ENCODE peak calls at places on chromosomes 12 and 14, in six cellular contexts. W is right atrium auricular region, I is right lobe of liver, S is ovary, M is suprapubic skin, T is lung. R is an unnamed sample. For H3K36me3, the result is how much of the 10 kb centered on the place peaks cover.

GRCh38 chr12:44003721-44004120 is 167.8 kb downstream of the TMEM117 start:
- DNase-seq in W (no peak), I (no peak), S (no peak), M (no peak), T (no peak), R (peak)

GRCh38 chr14:61889914-61890351 is 127.7 kb downstream of the SNAPC1 start:
- DNase-seq in W (no peak), I (no peak), S (no peak), M (no peak), T (no peak), R (no peak)

GRCh38 chr12:53071591-53072551 is 7.3 kb downstream of the SPRYD3 start:
- DNase-seq in W (peak), I (no peak), S (peak), M (peak), T (peak), R (no peak)

GRCh38 chr12:94204647-94205247 is 56.4 kb downstream of the PLXNC1 start:
- DNase-seq in W (no peak), I (no peak), S (no peak), M (no peak), T (no peak), R (no peak)

GRCh38 chr12:72390146-72390545 is 118.0 kb downstream of the TRHDE start:
- DNase-seq in W (no peak), I (no peak), S (no peak), M (no peak), T (no peak), R (no peak)

GRCh38 chr14:67413806-67414769 is 2.1 kb upstream of the PLEK2 start:
- DNase-seq in W (no peak), I (no peak), S (no peak), M (no peak), T (no peak), R (peak)

GRCh38 chr12:48814313-48815280 is 3.7 kb upstream of the CACNB3 start:
- DNase-seq in W (peak), I (peak), S (peak), M (peak), T (peak), R (peak)

GRCh38 chr14:63510538-63510937 is 32.6 kb downstream of the PPP2R5E start:
- DNase-seq in W (no peak), I (no peak), S (no peak), M (no peak), T (no peak), R (no peak)

GRCh38 chr14:83958359-83958758 is 1571.6 kb upstream of the FLRT2 start:
- DNase-seq in W (no peak), I (no peak), S (no peak), M (no peak), T (no peak), R (peak)

GRCh38 chr12:541676-542289 is 82.0 kb downstream of the B4GALNT3 start:
- DNase-seq in W (no peak), I (no peak), S (no peak), M (no peak), T (no peak), R (peak)

GRCh38 chr12:76878045-76878898 is 547 bp downstream of the CSRP2 start:
- DNase-seq in W (no peak), I (peak), S (peak), M (no peak), T (no peak), R (peak)

GRCh38 chr14:105294142-105294597 is 6.6 kb downstream of the BRF1 start:
- DNase-seq in W (peak), I (no peak), S (no peak), M (no peak), T (no peak), R (no peak)
- TF ChIP-seq CTCF in W (no peak), I (no peak), S (no peak), M (no peak), T (no peak), R (no peak)

DNA sequence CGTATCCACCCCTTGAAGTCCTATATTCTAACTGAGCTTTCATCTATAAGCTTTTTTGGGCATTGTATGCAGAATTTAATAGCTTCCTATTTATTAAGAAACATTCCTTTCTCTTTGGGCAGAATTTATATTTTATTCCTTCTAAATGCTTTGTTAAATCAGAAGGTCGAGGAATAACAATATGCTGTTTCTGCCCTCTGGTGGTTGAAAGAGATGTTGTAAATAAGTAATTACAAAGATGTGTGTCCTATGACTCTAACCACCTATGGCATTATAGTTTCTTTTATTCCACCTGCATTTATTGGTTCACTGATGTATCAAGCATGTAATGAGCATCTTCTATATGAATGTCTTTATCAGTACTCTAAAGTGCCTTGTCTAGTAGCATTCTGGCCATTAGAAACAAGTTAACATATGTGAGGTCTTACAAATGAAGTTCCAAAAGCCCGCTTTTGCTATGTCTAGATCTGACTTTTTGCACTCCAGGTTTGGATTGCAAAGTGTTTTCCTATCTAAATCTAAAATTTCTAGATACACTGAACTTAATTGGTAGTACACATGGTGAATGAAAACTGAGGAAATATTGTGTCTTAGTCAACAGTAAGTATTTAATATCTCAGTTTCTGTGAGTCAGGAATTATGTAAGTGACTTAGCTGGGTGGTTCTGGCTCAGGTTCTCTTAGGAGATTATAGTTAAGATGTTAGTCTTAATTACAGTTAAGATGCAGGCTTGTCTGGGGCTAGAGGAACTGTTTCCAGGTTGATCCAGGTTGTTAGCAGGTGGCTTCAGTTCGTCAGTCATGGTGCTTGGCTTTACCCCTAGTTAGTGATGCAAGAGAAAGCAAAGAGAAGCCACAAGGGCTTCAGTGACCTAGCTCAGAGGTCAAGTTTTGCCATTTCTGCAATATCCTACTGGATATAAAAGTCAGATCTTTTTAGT is 57.5 kb downstream of the PLEKHA5 start:
- DNase-seq in W (no peak), I (no peak), S (no peak), M (no peak), T (no peak), R (peak)
- H3K4me3 ChIP-seq in W (no peak), I (no peak), S (no peak), M (no peak), T (no peak), R (no peak)

GRCh38 chr12:47785036-47785886 is 12.2 kb downstream of the SLC48A1 start:
- DNase-seq in W (no peak), I (peak), S (peak), M (no peak), T (no peak), R (no peak)
- H3K36me3 ChIP-seq in W (half or more), I (under half), S (under half), M (half or more), T (half or more), R (under half)

DNA sequence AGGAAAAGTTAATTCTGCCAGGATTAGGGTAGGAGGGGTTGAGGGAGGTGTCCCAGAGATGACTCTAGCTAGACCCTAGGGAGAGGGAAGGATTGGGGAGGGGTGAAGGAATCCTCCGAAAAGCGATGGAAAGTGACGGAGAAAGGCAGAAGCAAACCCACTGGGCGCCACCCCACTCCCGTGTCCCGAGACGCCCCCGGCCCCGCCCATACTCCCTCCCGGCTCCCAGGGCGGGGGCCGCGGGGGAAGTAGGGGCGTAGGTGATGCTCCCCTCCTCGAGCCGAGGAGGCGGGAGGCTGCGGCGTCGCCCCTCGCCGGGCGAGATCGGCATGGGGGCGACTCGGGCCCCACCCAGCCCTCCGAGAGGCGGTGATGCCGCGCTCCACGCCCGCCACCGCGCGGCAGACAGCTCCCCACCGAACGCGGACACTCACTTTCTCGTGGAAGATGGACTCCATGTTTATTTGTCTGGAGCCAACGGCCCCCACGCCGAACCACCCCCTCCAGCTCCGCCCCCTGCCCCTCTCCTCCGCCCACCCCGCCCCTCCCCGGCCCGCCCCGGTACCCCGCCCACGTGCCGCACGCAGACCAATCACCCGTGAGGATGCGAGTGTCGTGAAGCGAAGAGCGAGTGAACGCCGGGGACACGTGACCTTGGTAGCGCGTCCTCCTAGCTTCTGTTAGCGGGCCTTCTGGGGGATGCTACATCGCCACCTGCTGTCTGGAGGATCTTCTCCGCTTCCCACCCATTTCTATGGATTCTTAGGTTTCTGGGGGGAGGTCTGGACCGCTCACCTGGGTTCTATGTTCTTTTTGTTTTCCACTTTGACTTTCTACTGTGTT is at the start of gene ATXN3:
- DNase-seq in W (peak), I (peak), S (peak), M (peak), T (peak), R (peak)
- TF ChIP-seq CTCF in W (peak), I (peak), S (peak), M (peak), T (peak), R (peak)

GRCh38 chr12:95220190-95220589 is 2.6 kb downstream of the VEZT start:
- DNase-seq in W (no peak), I (no peak), S (no peak), M (no peak), T (no peak), R (no peak)
- H3K4me3 ChIP-seq in W (no peak), I (no peak), S (no peak), M (no peak), T (no peak), R (no peak)

GRCh38 chr12:91777268-91777997 is 368.2 kb downstream of the BTG1 start:
- DNase-seq in W (no peak), I (no peak), S (no peak), M (no peak), T (no peak), R (peak)

GRCh38 chr12:91778091-91778819 is 367.4 kb downstream of the BTG1 start:
- DNase-seq in W (no peak), I (no peak), S (no peak), M (no peak), T (no peak), R (peak)

GRCh38 chr12:91774471-91774921 is 371.1 kb downstream of the BTG1 start:
- DNase-seq in W (no peak), I (no peak), S (peak), M (no peak), T (no peak), R (peak)

GRCh38 chr12:91781114-91781513 is 364.5 kb downstream of the BTG1 start:
- DNase-seq in W (no peak), I (no peak), S (no peak), M (no peak), T (no peak), R (peak)

DNA sequence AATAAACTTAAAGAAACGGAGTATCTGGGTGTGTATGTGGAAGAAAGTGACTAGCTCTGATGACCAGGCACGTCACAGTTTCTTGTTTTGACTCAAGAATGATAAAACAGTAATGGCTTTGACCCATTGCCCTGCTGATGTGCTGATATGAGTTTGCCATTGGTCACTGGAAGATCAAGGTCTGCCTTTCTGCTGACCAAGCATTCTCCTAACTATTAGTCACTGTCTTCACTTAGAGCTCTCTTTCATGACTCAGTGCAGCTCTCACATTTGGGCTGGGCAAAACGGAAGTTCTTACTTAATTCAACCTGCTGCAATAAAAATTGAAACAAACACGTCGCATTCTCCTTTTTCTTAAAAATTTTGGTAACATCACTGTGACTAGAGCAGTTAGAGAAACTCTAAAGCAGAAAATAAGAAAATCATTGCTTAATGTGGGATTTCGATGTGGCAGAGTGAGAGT is 366.7 kb downstream of the BTG1 start:
- DNase-seq in W (peak), I (no peak), S (no peak), M (no peak), T (no peak), R (peak)
- H3K36me3 ChIP-seq in W (under half), I (under half), S (under half), M (under half), T (under half), R (under half)

GRCh38 chr12:100337727-100338126 is 19.1 kb upstream of the SLC17A8 start:
- DNase-seq in W (no peak), I (no peak), S (no peak), M (no peak), T (no peak), R (no peak)

GRCh38 chr12:100337299-100337698 is 19.6 kb upstream of the SLC17A8 start:
- DNase-seq in W (no peak), I (no peak), S (no peak), M (no peak), T (no peak), R (no peak)

GRCh38 chr12:100339071-100339470 is 17.8 kb upstream of the SLC17A8 start:
- DNase-seq in W (no peak), I (no peak), S (no peak), M (no peak), T (no peak), R (no peak)
- TF ChIP-seq CTCF in W (no peak), I (no peak), S (no peak), M (no peak), T (no peak), R (no peak)

R was measured in bronchial epithelial cell.